ENCODE peak calls at places on chromosomes 13 and 19, in ten cellular contexts. B is foreskin fibroblast, S is IMR-90, K is Peyer's patch, L is uterus, W is AG10803, U is tibial nerve, G is heart right ventricle, A is colonic mucosa, H is neural progenitor cell. M is an unnamed sample.

GRCh38 chr13:103539265-103539664 is 473.0 kb upstream of the SLC10A2 start:
- DNase-seq in B (no peak), S (no peak), K (no peak), L (no peak), W (no peak), U (no peak), G (peak; percentile 11), A (no peak), H (peak; percentile 78), M (no peak)

GRCh38 chr19:8654591-8655339 is 24.3 kb downstream of the NFILZ start:
- DNase-seq in B (peak; percentile 14), S (peak; percentile 27), K (peak; percentile 82), L (peak; percentile 38), W (peak; percentile 23), U (no peak), G (peak; percentile 58), A (peak; percentile 35), H (peak; percentile 82), M (peak; percentile 49)

GRCh38 chr19:38563475-38563874 is 54.3 kb downstream of the MAP4K1 start:
- DNase-seq in B (no peak), S (no peak), K (no peak), L (no peak), W (no peak), U (no peak), G (no peak), A (no peak), H (no peak), M (no peak)

GRCh38 chr19:39223703-39224279 is 19.7 kb upstream of the SYCN start:
- DNase-seq in B (peak; percentile 10), S (peak; percentile 19), K (no peak), L (no peak), W (peak; percentile 5), U (no peak), G (no peak), A (no peak), H (peak; percentile 84), M (peak; percentile 51)

GRCh38 chr13:102038787-102039186 is 363.1 kb downstream of the FGF14 start:
- DNase-seq in B (no peak), S (no peak), K (no peak), L (no peak), W (no peak), U (no peak), G (no peak), A (no peak), H (no peak), M (no peak)

GRCh38 chr13:76884167-76884566 is 2.0 kb downstream of the KCTD12 start:
- DNase-seq in B (peak; percentile 46), S (no peak), K (peak; percentile 53), L (peak; percentile 38), W (peak; percentile 42), U (no peak), G (peak; percentile 35), A (peak; percentile 64), H (peak; percentile 49), M (peak; percentile 70)

GRCh38 chr13:76954568-76954967 is 6.3 kb downstream of the ACOD1 start:
- DNase-seq in B (no peak), S (no peak), K (no peak), L (no peak), W (no peak), U (no peak), G (no peak), A (no peak), H (no peak), M (no peak)

GRCh38 chr13:42992585-42993122 is 613 bp upstream of the EPSTI1 start:
- DNase-seq in B (no peak), S (no peak), K (no peak), L (no peak), W (no peak), U (no peak), G (no peak), A (no peak), H (no peak), M (no peak)

GRCh38 chr19:49231804-49232203 is 74.2 kb downstream of the TRPM4 start:
- DNase-seq in B (no peak), S (no peak), K (no peak), L (no peak), W (no peak), U (no peak), G (no peak), A (no peak), H (no peak), M (no peak)

GRCh38 chr13:92578358-92578757 is 648.2 kb upstream of the GPC6 start:
- DNase-seq in B (no peak), S (no peak), K (no peak), L (no peak), W (no peak), U (no peak), G (no peak), A (no peak), H (no peak), M (no peak)

GRCh38 chr19:16380314-16380695 is 55.7 kb downstream of the KLF2 start:
- DNase-seq in B (no peak), S (no peak), K (no peak), L (no peak), W (no peak), U (no peak), G (no peak), A (no peak), H (no peak), M (no peak)

GRCh38 chr13:93805736-93806135 is 579.1 kb downstream of the GPC6 start:
- DNase-seq in B (no peak), S (no peak), K (no peak), L (no peak), W (no peak), U (no peak), G (no peak), A (no peak), H (peak; percentile 66), M (no peak)

DNA sequence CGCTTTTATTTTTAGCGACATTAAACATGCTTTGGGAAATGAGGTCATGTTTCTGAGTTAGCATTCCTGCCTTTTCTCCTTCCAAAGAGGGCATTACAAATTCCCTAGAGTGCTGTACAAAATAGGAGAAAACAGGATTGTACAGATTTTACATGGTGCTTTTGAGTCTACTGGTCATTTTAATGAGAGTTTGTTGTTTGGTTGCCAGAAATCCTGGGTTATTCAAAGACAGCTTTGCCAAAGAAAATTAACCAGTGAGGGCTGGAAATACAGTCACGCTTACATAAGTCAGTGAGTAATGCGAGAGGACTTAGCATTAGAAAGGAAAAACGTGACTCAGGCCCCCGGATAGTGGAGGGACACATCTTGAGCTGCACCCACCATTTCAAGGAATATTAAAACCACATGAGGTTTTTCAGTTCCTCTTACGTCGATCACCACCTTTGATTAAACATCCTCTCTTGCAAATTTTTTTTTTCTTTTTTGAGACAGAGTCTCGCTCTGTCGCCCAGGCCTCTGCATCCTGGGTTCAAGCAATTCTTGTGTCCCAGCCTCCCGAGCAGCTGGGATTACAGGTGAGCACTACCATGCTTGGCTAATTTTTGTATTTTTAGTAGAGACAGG is 55.4 kb downstream of the SACS start:
- DNase-seq in B (peak; percentile 98), S (peak; percentile 99), K (peak; percentile 61), L (peak; percentile 41), W (peak; percentile 99), U (peak; percentile 38), G (no peak), A (peak; percentile 37), H (no peak), M (peak; percentile 93)
- H3K4me3 ChIP-seq in B (no peak overlapping the region), S (no peak overlapping the region), K (no peak overlapping the region), L (no peak overlapping the region), W (no peak overlapping the region), U (no peak overlapping the region), G (no peak overlapping the region), A (no peak overlapping the region), H (no peak overlapping the region), M (no peak overlapping the region)

GRCh38 chr13:27229642-27230041 is 21.7 kb upstream of the RPL21 start:
- DNase-seq in B (no peak), S (no peak), K (no peak), L (no peak), W (no peak), U (no peak), G (no peak), A (no peak), H (no peak), M (no peak)

GRCh38 chr13:27228131-27228530 is 23.2 kb upstream of the RPL21 start:
- DNase-seq in B (no peak), S (no peak), K (no peak), L (no peak), W (no peak), U (no peak), G (no peak), A (no peak), H (no peak), M (no peak)

GRCh38 chr13:27226991-27227390 is 24.4 kb upstream of the RPL21 start:
- DNase-seq in B (no peak), S (no peak), K (no peak), L (no peak), W (no peak), U (no peak), G (no peak), A (no peak), H (no peak), M (no peak)
- TF ChIP-seq CTCF in B (no peak), S (no peak), K (no peak), L (no peak), W (no peak), U (no peak), G (no peak), A (no peak), H (no peak), M (no peak)

GRCh38 chr13:51557875-51558604 is 26.2 kb upstream of the WDFY2 start:
- DNase-seq in B (peak; percentile 76), S (peak; percentile 88), K (no peak), L (peak; percentile 44), W (peak; percentile 74), U (no peak), G (no peak), A (no peak), H (no peak), M (peak; percentile 84)

GRCh38 chr13:51556740-51557139 is 27.5 kb upstream of the WDFY2 start:
- DNase-seq in B (no peak), S (no peak), K (no peak), L (no peak), W (no peak), U (no peak), G (no peak), A (no peak), H (no peak), M (no peak)

GRCh38 chr13:51560336-51560735 is 23.9 kb upstream of the WDFY2 start:
- DNase-seq in B (no peak), S (no peak), K (no peak), L (no peak), W (no peak), U (no peak), G (no peak), A (no peak), H (no peak), M (no peak)

GRCh38 chr13:51559916-51560315 is 24.3 kb upstream of the WDFY2 start:
- DNase-seq in B (no peak), S (no peak), K (no peak), L (no peak), W (no peak), U (no peak), G (no peak), A (no peak), H (no peak), M (no peak)

GRCh38 chr13:51557423-51557822 is 26.8 kb upstream of the WDFY2 start:
- DNase-seq in B (no peak), S (no peak), K (no peak), L (no peak), W (no peak), U (no peak), G (no peak), A (no peak), H (no peak), M (no peak)
- H3K4me3 ChIP-seq in B (no peak overlapping the region), S (no peak overlapping the region), K (no peak overlapping the region), L (no peak overlapping the region), W (no peak overlapping the region), U (no peak overlapping the region), G (no peak overlapping the region), A (no peak overlapping the region), H (no peak overlapping the region), M (no peak overlapping the region)

GRCh38 chr13:39600766-39601165 is 2.2 kb downstream of the LHFPL6 start:
- DNase-seq in B (peak; percentile 37), S (no peak), K (no peak), L (no peak), W (no peak), U (peak; percentile 47), G (peak; percentile 49), A (no peak), H (peak; percentile 62), M (peak; percentile 12)
- TF ChIP-seq CTCF in B (peak; percentile 30), S (peak; percentile 18), K (no peak), L (no peak), W (peak; percentile 31), U (no peak), G (peak; percentile 70), A (no peak), H (peak; percentile 48), M (peak; percentile 11)